ENCODE peak calls at places on chromosomes 4 and X, in eight cellular contexts. One of them, this sample, is unnamed.
A peak's percentile ranks its signal among the peaks of the same experiment; 100 is the strongest.

GRCh38 chrX:15170927-15171326 is 99.0 kb downstream of the ASB9 start:
- DNase-seq in esophagus muscularis mucosa: no peak
- DNase-seq in lung: no peak
- DNase-seq in tibial artery: no peak
- DNase-seq in GM23338: no peak
- DNase-seq in tibial nerve: no peak
- DNase-seq in neural progenitor cell: no peak
- DNase-seq in body of pancreas: no peak
- DNase-seq in this sample: no peak

GRCh38 chrX:108221481-108221880 is 129.9 kb downstream of the ATG4A start:
- DNase-seq in body of pancreas: no peak
- DNase-seq in tibial nerve: no peak
- DNase-seq in GM23338: no peak
- DNase-seq in tibial artery: no peak
- DNase-seq in neural progenitor cell: no peak
- DNase-seq in lung: no peak
- DNase-seq in esophagus muscularis mucosa: no peak
- DNase-seq in this sample: no peak

GRCh38 chr4:72006576-72006975 is 25.2 kb upstream of the NPFFR2 start:
- DNase-seq in neural progenitor cell: no peak
- DNase-seq in body of pancreas: no peak
- DNase-seq in lung: no peak
- DNase-seq in GM23338: no peak
- DNase-seq in tibial nerve: no peak
- DNase-seq in tibial artery: no peak
- DNase-seq in esophagus muscularis mucosa: no peak
- DNase-seq in this sample: peak; percentile 3

GRCh38 chrX:68807818-68808217 is 21.0 kb upstream of the EFNB1 start:
- DNase-seq in neural progenitor cell: peak; percentile 42
- DNase-seq in esophagus muscularis mucosa: no peak
- DNase-seq in tibial nerve: no peak
- DNase-seq in GM23338: peak; percentile 56
- DNase-seq in tibial artery: no peak
- DNase-seq in lung: no peak
- DNase-seq in body of pancreas: no peak
- DNase-seq in this sample: peak; percentile 38

GRCh38 chr4:74456056-74456744 is 11.3 kb downstream of the AREG start:
- DNase-seq in neural progenitor cell: no peak
- DNase-seq in esophagus muscularis mucosa: no peak
- DNase-seq in lung: no peak
- DNase-seq in body of pancreas: no peak
- DNase-seq in tibial artery: no peak
- DNase-seq in tibial nerve: no peak
- DNase-seq in GM23338: no peak
- DNase-seq in this sample: no peak

GRCh38 chr4:51851090-51851936 is 8.4 kb downstream of the DCUN1D4 start:
- DNase-seq in GM23338: no peak
- DNase-seq in tibial artery: no peak
- DNase-seq in neural progenitor cell: peak; percentile 10
- DNase-seq in body of pancreas: no peak
- DNase-seq in tibial nerve: no peak
- DNase-seq in lung: no peak
- DNase-seq in esophagus muscularis mucosa: peak; percentile 86
- DNase-seq in this sample: no peak

GRCh38 chr4:184102927-184103326 is 114.7 kb downstream of the ENPP6 start:
- DNase-seq in GM23338: no peak
- DNase-seq in body of pancreas: peak; percentile 76
- DNase-seq in tibial artery: no peak
- DNase-seq in neural progenitor cell: no peak
- DNase-seq in tibial nerve: no peak
- DNase-seq in esophagus muscularis mucosa: no peak
- DNase-seq in lung: no peak
- DNase-seq in this sample: no peak

GRCh38 chr4:24642941-24643628 is 58.7 kb upstream of the DHX15 start:
- DNase-seq in tibial artery: no peak
- DNase-seq in GM23338: no peak
- DNase-seq in tibial nerve: no peak
- DNase-seq in body of pancreas: peak; percentile 30
- DNase-seq in neural progenitor cell: no peak
- DNase-seq in lung: no peak
- DNase-seq in esophagus muscularis mucosa: peak; percentile 77
- DNase-seq in this sample: no peak

GRCh38 chr4:4328840-4329239 is 38.8 kb downstream of the ZBTB49 start:
- DNase-seq in tibial artery: peak; percentile 40
- DNase-seq in lung: no peak
- DNase-seq in esophagus muscularis mucosa: no peak
- DNase-seq in neural progenitor cell: no peak
- DNase-seq in tibial nerve: no peak
- DNase-seq in body of pancreas: no peak
- DNase-seq in GM23338: no peak
- DNase-seq in this sample: no peak

GRCh38 chrX:15881498-15881897 is 26.9 kb upstream of the AP1S2 start:
- DNase-seq in neural progenitor cell: no peak
- DNase-seq in tibial nerve: no peak
- DNase-seq in GM23338: no peak
- DNase-seq in body of pancreas: no peak
- DNase-seq in lung: no peak
- DNase-seq in esophagus muscularis mucosa: no peak
- DNase-seq in tibial artery: no peak
- DNase-seq in this sample: no peak

GRCh38 chr4:40856836-40857362 is 107.1 kb downstream of the NSUN7 start:
- DNase-seq in tibial artery: peak; percentile 87
- DNase-seq in neural progenitor cell: peak; percentile 92
- DNase-seq in GM23338: peak; percentile 95
- DNase-seq in body of pancreas: peak; percentile 36
- DNase-seq in lung: peak; percentile 68
- DNase-seq in tibial nerve: peak; percentile 26
- DNase-seq in esophagus muscularis mucosa: no peak
- DNase-seq in this sample: peak; percentile 87

GRCh38 chrX:48456628-48457027 is 13.4 kb downstream of the SLC38A5 start:
- DNase-seq in lung: no peak
- DNase-seq in esophagus muscularis mucosa: no peak
- DNase-seq in GM23338: no peak
- DNase-seq in tibial artery: no peak
- DNase-seq in body of pancreas: no peak
- DNase-seq in tibial nerve: no peak
- DNase-seq in neural progenitor cell: no peak
- DNase-seq in this sample: no peak

GRCh38 chrX:24479924-24480722 is 15.0 kb downstream of the PDK3 start:
- DNase-seq in GM23338: no peak
- DNase-seq in lung: peak; percentile 63
- DNase-seq in body of pancreas: no peak
- DNase-seq in tibial nerve: no peak
- DNase-seq in esophagus muscularis mucosa: no peak
- DNase-seq in tibial artery: no peak
- DNase-seq in neural progenitor cell: no peak
- DNase-seq in this sample: no peak

GRCh38 chrX:40612511-40612910 is 10.7 kb upstream of the MPC1L start:
- DNase-seq in body of pancreas: no peak
- DNase-seq in GM23338: no peak
- DNase-seq in neural progenitor cell: no peak
- DNase-seq in tibial artery: no peak
- DNase-seq in tibial nerve: no peak
- DNase-seq in lung: no peak
- DNase-seq in esophagus muscularis mucosa: no peak
- DNase-seq in this sample: no peak

GRCh38 chr4:185728886-185729285 is 83.1 kb downstream of the SORBS2 start:
- DNase-seq in tibial nerve: no peak
- DNase-seq in neural progenitor cell: no peak
- DNase-seq in esophagus muscularis mucosa: peak; percentile 14
- DNase-seq in GM23338: no peak
- DNase-seq in tibial artery: no peak
- DNase-seq in body of pancreas: no peak
- DNase-seq in lung: no peak
- DNase-seq in this sample: no peak

GRCh38 chr4:185726931-185727330 is 85.1 kb downstream of the SORBS2 start:
- DNase-seq in GM23338: no peak
- DNase-seq in neural progenitor cell: no peak
- DNase-seq in tibial artery: no peak
- DNase-seq in lung: no peak
- DNase-seq in tibial nerve: no peak
- DNase-seq in body of pancreas: peak; percentile 38
- DNase-seq in esophagus muscularis mucosa: no peak
- DNase-seq in this sample: no peak

GRCh38 chr4:185730849-185731608 is 81.0 kb downstream of the SORBS2 start:
- DNase-seq in neural progenitor cell: no peak
- DNase-seq in body of pancreas: no peak
- DNase-seq in tibial nerve: no peak
- DNase-seq in GM23338: no peak
- DNase-seq in lung: no peak
- DNase-seq in tibial artery: no peak
- DNase-seq in esophagus muscularis mucosa: peak; percentile 31
- DNase-seq in this sample: no peak

GRCh38 chr4:185729300-185729912 is 82.6 kb downstream of the SORBS2 start:
- DNase-seq in GM23338: no peak
- DNase-seq in neural progenitor cell: no peak
- DNase-seq in tibial artery: no peak
- DNase-seq in lung: no peak
- DNase-seq in tibial nerve: no peak
- DNase-seq in esophagus muscularis mucosa: peak; percentile 68
- DNase-seq in body of pancreas: no peak
- DNase-seq in this sample: no peak

DNA sequence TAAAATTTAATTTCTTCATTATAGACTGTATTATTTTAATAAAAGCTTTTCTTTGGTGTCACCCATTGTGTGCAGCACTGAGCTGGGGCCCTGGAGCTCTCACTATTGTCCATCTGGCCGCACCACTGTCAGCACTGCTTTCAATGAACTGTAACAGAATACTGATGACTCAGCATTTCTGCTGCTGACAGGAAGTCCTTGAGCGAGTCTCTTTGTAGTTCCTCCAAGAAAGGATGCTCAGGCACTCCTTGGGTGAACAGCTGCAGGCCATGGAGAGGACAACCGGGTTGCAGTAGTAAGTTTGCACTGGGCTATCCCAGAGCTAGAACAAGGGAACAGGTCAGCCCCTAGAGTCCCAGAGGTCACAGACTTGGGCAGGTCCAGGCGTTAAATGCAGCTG is 81.6 kb downstream of the SORBS2 start:
- DNase-seq in tibial nerve: no peak
- DNase-seq in tibial artery: no peak
- DNase-seq in GM23338: peak; percentile 55
- DNase-seq in body of pancreas: no peak
- DNase-seq in lung: no peak
- DNase-seq in neural progenitor cell: peak; percentile 63
- DNase-seq in esophagus muscularis mucosa: peak; percentile 86
- DNase-seq in this sample: peak; percentile 71
- H3K27ac ChIP-seq in tibial nerve: no peak overlapping the region
- H3K27ac ChIP-seq in tibial artery: peak overlapping the region; percentile 84
- H3K27ac ChIP-seq in GM23338: no peak overlapping the region
- H3K27ac ChIP-seq in body of pancreas: no peak overlapping the region
- H3K27ac ChIP-seq in lung: no peak overlapping the region
- H3K27ac ChIP-seq in neural progenitor cell: no peak overlapping the region
- H3K27ac ChIP-seq in esophagus muscularis mucosa: peak overlapping the region; percentile 77
- H3K27ac ChIP-seq in this sample: peak overlapping the region; percentile 31

GRCh38 chr4:133467290-133467947 is 318.3 kb downstream of the PCDH10 start:
- DNase-seq in body of pancreas: no peak
- DNase-seq in lung: no peak
- DNase-seq in neural progenitor cell: no peak
- DNase-seq in GM23338: peak; percentile 52
- DNase-seq in tibial nerve: no peak
- DNase-seq in esophagus muscularis mucosa: no peak
- DNase-seq in tibial artery: no peak
- DNase-seq in this sample: no peak
- H3K27ac ChIP-seq in body of pancreas: no peak overlapping the region
- H3K27ac ChIP-seq in lung: no peak overlapping the region
- H3K27ac ChIP-seq in neural progenitor cell: no peak overlapping the region
- H3K27ac ChIP-seq in GM23338: no peak overlapping the region
- H3K27ac ChIP-seq in tibial nerve: no peak overlapping the region
- H3K27ac ChIP-seq in esophagus muscularis mucosa: no peak overlapping the region
- H3K27ac ChIP-seq in tibial artery: no peak overlapping the region
- H3K27ac ChIP-seq in this sample: no peak overlapping the region

GRCh38 chr4:2938906-2939305 is 24.3 kb downstream of the NOP14 start:
- DNase-seq in esophagus muscularis mucosa: no peak
- DNase-seq in tibial artery: peak; percentile 52
- DNase-seq in lung: peak; percentile 22
- DNase-seq in neural progenitor cell: no peak
- DNase-seq in GM23338: no peak
- DNase-seq in tibial nerve: no peak
- DNase-seq in body of pancreas: peak; percentile 3
- DNase-seq in this sample: no peak

GRCh38 chr4:2937986-2938385 is 25.2 kb downstream of the NOP14 start:
- DNase-seq in lung: peak; percentile 26
- DNase-seq in body of pancreas: peak; percentile 4
- DNase-seq in tibial nerve: no peak
- DNase-seq in neural progenitor cell: no peak
- DNase-seq in tibial artery: peak; percentile 40
- DNase-seq in GM23338: no peak
- DNase-seq in esophagus muscularis mucosa: no peak
- DNase-seq in this sample: no peak

GRCh38 chr4:2936773-2937145 is 26.4 kb downstream of the NOP14 start:
- DNase-seq in tibial artery: peak; percentile 65
- DNase-seq in neural progenitor cell: no peak
- DNase-seq in esophagus muscularis mucosa: no peak
- DNase-seq in body of pancreas: peak; percentile 35
- DNase-seq in tibial nerve: no peak
- DNase-seq in lung: no peak
- DNase-seq in GM23338: no peak
- DNase-seq in this sample: no peak

GRCh38 chr4:2935762-2936743 is 27.2 kb downstream of the NOP14 start:
- DNase-seq in lung: no peak
- DNase-seq in GM23338: no peak
- DNase-seq in tibial artery: peak; percentile 51
- DNase-seq in tibial nerve: no peak
- DNase-seq in neural progenitor cell: peak; percentile 75
- DNase-seq in body of pancreas: peak; percentile 19
- DNase-seq in esophagus muscularis mucosa: no peak
- DNase-seq in this sample: peak; percentile 33

DNA sequence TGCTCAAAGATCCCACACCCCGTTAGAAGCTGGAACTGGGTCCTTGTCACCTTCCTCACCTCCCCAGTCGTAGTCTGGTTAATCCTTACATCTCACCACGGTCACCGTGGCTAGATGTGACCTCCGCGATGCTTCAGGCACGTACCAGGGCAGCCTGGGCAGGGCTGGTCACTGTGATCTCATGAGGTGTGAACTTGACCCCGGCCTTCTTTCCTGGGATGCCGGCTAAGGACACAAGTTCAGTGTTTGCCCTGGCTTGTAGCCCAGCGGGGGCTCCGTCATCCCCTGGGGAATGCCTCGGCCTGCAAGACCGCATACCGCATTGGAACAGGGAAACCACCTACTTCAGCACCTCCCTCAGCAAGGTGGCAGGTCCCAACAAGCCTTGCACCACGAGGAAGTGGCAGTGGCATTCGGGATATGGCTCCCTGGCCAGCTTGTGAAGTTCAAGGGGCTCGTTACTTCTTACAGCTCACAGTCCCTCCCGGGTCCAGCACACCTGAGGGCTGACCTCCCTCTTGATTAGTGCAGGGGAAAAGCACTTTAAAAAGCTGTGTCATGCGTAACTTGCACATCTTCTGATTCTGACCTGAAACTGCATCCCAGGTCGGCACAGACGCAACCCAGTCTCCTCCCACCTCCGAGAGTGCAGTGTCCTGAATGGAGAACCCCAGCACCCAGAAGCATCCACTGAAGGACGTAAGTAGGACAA is 25.9 kb downstream of the NOP14 start:
- DNase-seq in neural progenitor cell: no peak
- DNase-seq in esophagus muscularis mucosa: no peak
- DNase-seq in lung: peak; percentile 93
- DNase-seq in tibial artery: peak; percentile 56
- DNase-seq in tibial nerve: no peak
- DNase-seq in GM23338: no peak
- DNase-seq in body of pancreas: peak; percentile 41
- DNase-seq in this sample: no peak
- H3K27ac ChIP-seq in neural progenitor cell: no peak overlapping the region
- H3K27ac ChIP-seq in esophagus muscularis mucosa: no peak overlapping the region
- H3K27ac ChIP-seq in lung: peak overlapping the region; percentile 43
- H3K27ac ChIP-seq in tibial artery: no peak overlapping the region
- H3K27ac ChIP-seq in tibial nerve: no peak overlapping the region
- H3K27ac ChIP-seq in GM23338: peak overlapping the region; percentile 76
- H3K27ac ChIP-seq in body of pancreas: no peak overlapping the region
- H3K27ac ChIP-seq in this sample: no peak overlapping the region

GRCh38 chr4:3007724-3008123 is 44.4 kb downstream of the GRK4 start:
- DNase-seq in lung: no peak
- DNase-seq in esophagus muscularis mucosa: no peak
- DNase-seq in tibial nerve: no peak
- DNase-seq in neural progenitor cell: no peak
- DNase-seq in body of pancreas: no peak
- DNase-seq in GM23338: no peak
- DNase-seq in tibial artery: no peak
- DNase-seq in this sample: no peak
- H3K27ac ChIP-seq in lung: no peak overlapping the region
- H3K27ac ChIP-seq in esophagus muscularis mucosa: no peak overlapping the region
- H3K27ac ChIP-seq in tibial nerve: no peak overlapping the region
- H3K27ac ChIP-seq in neural progenitor cell: no peak overlapping the region
- H3K27ac ChIP-seq in body of pancreas: no peak overlapping the region
- H3K27ac ChIP-seq in GM23338: no peak overlapping the region
- H3K27ac ChIP-seq in tibial artery: no peak overlapping the region
- H3K27ac ChIP-seq in this sample: no peak overlapping the region